ENCODE peak calls at places on chromosomes 12 and 14, in four cellular contexts. W is IMR-90, J is H1, A is H9. C is an unnamed sample.

GRCh38 chr12:80107221-80107620 is 7.9 kb downstream of the OTOGL start:
- DNase-seq in A (no peak), J (no peak), W (peak; percentile 26), C (no peak)

GRCh38 chr12:27652174-27652763 is 44.0 kb upstream of the REP15 start:
- DNase-seq in J (no peak), W (peak; percentile 84), A (peak; percentile 58), C (peak; percentile 79)

GRCh38 chr14:77520626-77521025 is 22.0 kb upstream of the ISM2 start:
- DNase-seq in J (no peak), W (no peak), A (no peak), C (no peak)

GRCh38 chr12:6074979-6075585 is 49.4 kb downstream of the VWF start:
- DNase-seq in A (peak; percentile 64), J (no peak), W (no peak), C (no peak)

GRCh38 chr14:24277606-24278321 is 6.4 kb upstream of the RABGGTA start:
- DNase-seq in W (no peak), A (no peak), J (no peak), C (no peak)

GRCh38 chr12:105888696-105889095 is 250.1 kb downstream of the NUAK1 start:
- DNase-seq in J (no peak), W (peak; percentile 30), A (no peak), C (no peak)

GRCh38 chr14:101882141-101882935 is 82.0 kb upstream of the DYNC1H1 start:
- DNase-seq in W (no peak), J (no peak), A (no peak), C (no peak)

GRCh38 chr12:103933237-103933636 is 3.0 kb downstream of the HSP90B1 start:
- DNase-seq in J (no peak), W (no peak), A (no peak), C (peak; percentile 37)

GRCh38 chr14:71555654-71556559 is 376.3 kb upstream of the RGS6 start:
- DNase-seq in J (no peak), W (peak; percentile 43), A (no peak), C (no peak)

GRCh38 chr12:111730420-111730819 is 36.3 kb upstream of the ALDH2 start:
- DNase-seq in A (no peak), J (no peak), W (no peak), C (no peak)

GRCh38 chr14:32588448-32589320 is 259.6 kb downstream of the AKAP6 start:
- DNase-seq in W (peak; percentile 65), J (no peak), A (peak; percentile 35), C (peak; percentile 23)

GRCh38 chr12:68264175-68264863 is 10.9 kb upstream of the IL22 start:
- DNase-seq in J (no peak), W (peak; percentile 26), A (no peak), C (no peak)

GRCh38 chr12:132445884-132446471 is 44.0 kb upstream of the FBRSL1 start:
- DNase-seq in A (peak; percentile 93), J (peak; percentile 77), W (peak; percentile 70), C (peak; percentile 79)

GRCh38 chr14:66974397-66975025 is 214.7 kb upstream of the GARIN2 start:
- DNase-seq in J (no peak), W (peak; percentile 4), A (no peak), C (no peak)

GRCh38 chr14:100740196-100740825 is 13.6 kb downstream of the DLK1 start:
- DNase-seq in W (no peak), J (no peak), A (peak; percentile 17), C (no peak)

GRCh38 chr12:123992118-123992825 is 19.3 kb downstream of the ZNF664 start:
- DNase-seq in W (no peak), J (no peak), A (no peak), C (no peak)
- H2BK120ac ChIP-seq in W (no peak overlapping the region), J (no peak overlapping the region), A (no peak overlapping the region), C (no peak overlapping the region)

DNA sequence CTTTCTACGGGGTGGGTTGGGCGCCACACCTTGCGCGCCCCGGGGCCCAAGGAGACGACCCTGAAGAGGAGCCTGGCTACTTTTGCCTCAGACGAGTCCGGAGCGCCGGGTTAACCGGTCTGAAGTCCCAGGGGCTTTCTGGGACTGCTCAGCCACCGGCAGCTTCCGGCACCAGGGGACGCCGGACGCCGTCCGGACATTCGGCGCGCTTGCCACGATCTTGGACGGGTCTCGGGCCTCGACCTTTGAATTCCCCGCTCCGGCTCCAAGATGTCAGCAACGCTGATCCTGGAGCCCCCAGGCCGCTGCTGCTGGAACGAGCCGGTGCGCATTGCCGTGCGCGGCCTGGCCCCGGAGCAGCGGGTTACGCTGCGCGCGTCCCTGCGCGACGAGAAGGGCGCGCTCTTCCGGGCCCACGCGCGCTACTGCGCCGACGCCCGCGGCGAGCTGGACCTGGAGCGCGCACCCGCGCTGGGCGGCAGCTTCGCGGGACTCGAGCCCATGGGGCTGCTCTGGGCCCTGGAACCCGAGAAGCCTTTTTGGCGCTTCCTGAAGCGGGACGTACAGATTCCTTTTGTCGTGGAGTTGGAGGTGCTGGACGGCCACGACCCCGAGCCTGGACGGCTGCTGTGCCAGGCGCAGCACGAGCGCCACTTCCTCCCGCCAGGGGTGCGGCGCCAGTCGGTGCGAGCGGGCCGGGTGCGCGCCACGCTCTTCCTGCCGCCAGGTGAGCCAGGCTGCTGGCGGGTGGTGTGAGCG is at the start of gene ACOT4:
- DNase-seq in J (peak; percentile 54), W (peak; percentile 20), A (peak; percentile 59), C (no peak)
- H3K14ac ChIP-seq in J (no peak within 1 kb of the TSS), W (peak within 1 kb of the TSS; percentile 66), A (no peak within 1 kb of the TSS), C (no peak within 1 kb of the TSS)

DNA sequence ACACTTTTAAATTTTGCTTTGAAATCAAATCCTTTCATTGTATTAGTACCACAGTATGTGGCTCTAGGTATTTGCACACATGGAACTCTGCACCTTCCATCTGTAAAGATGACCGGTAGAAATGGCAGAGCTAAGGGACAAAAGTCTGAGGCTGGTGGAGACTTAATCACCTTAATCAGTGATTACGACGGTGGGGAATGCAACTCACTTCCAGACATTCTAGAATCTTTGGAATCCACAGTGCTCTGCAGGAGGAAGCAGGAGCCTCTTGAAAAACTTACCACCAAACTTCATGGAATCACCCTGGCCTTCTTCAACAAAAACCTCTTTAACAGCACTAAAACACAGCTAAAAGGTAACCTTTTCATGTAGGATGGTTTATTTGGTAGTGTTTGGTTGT is 3.9 kb upstream of the DACT1 start:
- DNase-seq in A (no peak), W (peak; percentile 17), J (no peak), C (no peak)
- H2BK120ac ChIP-seq in A (no peak overlapping the region), W (peak overlapping the region; percentile 46), J (no peak overlapping the region), C (no peak overlapping the region)

DNA sequence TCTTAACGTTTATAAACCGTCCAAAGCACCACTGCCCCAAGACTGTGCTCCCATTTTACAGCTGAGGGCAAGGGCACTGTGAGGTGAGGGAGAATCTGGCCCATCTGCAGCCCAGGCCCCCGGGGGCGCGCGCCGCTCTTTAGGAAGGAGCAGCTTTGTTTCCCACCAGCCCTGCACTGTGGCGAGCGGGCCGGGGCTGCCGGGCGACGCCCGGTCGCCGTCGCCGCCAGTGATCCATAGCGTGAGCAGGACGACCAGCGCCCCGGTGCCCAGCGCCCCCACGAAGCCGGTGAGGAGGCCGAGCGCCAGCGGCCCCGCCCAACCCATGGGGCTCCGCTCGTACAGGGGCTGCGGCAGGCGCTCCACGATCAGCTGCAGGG is 34.6 kb downstream of the FIGNL2 start:
- DNase-seq in A (no peak), J (no peak), W (no peak), C (no peak)
- H3K14ac ChIP-seq in A (no peak overlapping the region), J (no peak overlapping the region), W (no peak overlapping the region), C (no peak overlapping the region)

GRCh38 chr12:76346236-76346635 is 2.0 kb downstream of the BBS10 start:
- DNase-seq in W (peak; percentile 68), A (no peak), J (no peak), C (no peak)

GRCh38 chr12:76346798-76347420 is 1.3 kb downstream of the BBS10 start:
- DNase-seq in W (peak; percentile 79), J (no peak), A (no peak), C (no peak)

GRCh38 chr12:76345569-76345968 is 2.6 kb downstream of the BBS10 start:
- DNase-seq in A (no peak), J (no peak), W (no peak), C (no peak)

DNA sequence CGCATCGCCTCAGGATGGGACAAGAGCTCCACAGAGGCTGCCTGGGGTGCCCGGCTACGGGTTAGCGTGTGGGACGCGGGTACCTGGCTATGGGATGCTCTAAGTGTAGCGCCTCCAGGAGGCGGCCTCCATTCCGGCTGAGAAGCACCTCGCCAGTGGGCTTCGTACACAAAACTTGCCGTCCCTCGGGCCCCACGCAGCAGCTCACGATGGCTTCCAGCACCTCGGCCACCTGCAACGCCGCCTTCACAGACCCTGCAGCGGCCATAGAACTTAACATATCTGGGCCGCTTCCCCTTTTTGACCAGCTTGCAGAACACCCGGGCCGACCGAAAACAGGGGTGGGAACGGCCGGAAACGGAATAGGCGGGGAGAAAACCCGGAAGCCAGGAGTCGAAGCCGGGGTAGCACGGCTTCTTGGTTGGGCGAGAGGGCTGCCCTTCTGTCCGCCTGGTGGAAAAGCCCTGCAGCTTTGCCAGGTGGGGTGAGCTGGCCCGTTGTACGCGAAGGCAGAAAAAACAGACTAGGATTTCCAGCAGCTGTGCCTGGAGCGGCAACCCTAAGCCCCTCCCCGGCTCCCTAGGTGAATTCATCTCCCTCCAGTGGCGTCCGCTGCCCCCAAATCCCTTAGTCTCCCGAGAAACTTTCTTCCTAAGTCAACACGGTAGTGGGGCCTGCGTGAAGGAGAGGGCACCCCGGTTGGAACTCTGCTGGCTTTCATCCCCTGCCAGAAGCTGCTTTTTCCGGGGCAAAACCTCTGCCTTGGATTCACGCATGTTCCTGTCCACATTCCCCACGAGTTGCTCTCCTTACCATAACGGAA is at the start of gene BBS10:
- DNase-seq in A (peak; percentile 97), J (peak; percentile 89), W (peak; percentile 91), C (peak; percentile 80)
- H2BK120ac ChIP-seq in A (no peak within 1 kb of the TSS), J (no peak within 1 kb of the TSS), W (peak within 1 kb of the TSS; percentile 56), C (no peak within 1 kb of the TSS)

DNA sequence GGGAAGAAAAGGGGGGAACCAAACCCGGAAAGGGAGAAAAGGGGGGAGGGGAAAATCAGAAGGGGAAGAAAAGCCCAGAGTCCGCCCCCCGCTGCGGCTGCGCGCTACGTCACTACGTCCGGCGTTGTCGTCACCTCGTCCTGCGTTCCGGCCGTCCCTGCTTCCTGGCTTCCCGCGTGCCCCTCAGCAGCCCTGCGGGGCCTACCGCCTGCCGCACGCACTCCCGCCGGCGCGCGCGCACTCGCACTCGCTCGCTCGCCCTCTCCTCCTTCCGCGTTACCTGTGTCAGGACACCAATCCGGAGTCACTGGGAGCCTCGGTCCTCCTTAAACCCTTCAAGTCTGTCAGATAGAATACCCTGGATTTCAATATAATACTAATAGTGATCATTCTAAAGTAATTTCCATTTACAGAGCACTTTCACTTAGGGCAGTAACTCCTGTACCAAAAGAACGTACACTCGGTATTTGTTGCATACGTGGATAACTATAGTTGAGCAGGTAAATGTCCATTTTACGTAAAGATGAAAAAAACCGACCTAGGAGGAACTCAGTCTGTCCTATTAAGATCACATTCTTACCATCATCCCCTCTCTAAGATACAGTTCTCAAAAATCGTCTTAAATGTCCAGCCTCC is at the start of gene R3HDM2:
- DNase-seq in W (peak; percentile 96), J (peak; percentile 99), A (peak; percentile 97), C (peak; percentile 85)
- H3K14ac ChIP-seq in W (peak within 1 kb of the TSS; percentile 94), J (no peak within 1 kb of the TSS), A (peak within 1 kb of the TSS; percentile 60), C (no peak within 1 kb of the TSS)